ENCODE peak calls at places on chromosomes 13 and 19, in four cellular contexts. Y, U, R and L are unnamed samples.
A peak's percentile ranks its signal among the peaks of the same experiment; 100 is the strongest.

GRCh38 chr13:113919761-113920160 is 54.1 kb downstream of the C13orf46 start:
- DNase-seq in Y (no peak), R (no peak), U (no peak), L (no peak)

GRCh38 chr19:28831464-28831863 is 381.5 kb downstream of the UQCRFS1 start:
- DNase-seq in R (no peak), U (no peak), Y (no peak), L (no peak)

GRCh38 chr19:41997851-41998229 is 3.8 kb upstream of the ATP1A3 start:
- DNase-seq in R (no peak), U (no peak), Y (no peak), L (no peak)

GRCh38 chr13:31862828-31863227 is 123.5 kb downstream of the RXFP2 start:
- DNase-seq in U (no peak), R (no peak), Y (no peak), L (no peak)

GRCh38 chr13:113928701-113929627 is 44.9 kb downstream of the C13orf46 start:
- DNase-seq in R (no peak), Y (peak; percentile 92), U (no peak), L (no peak)

GRCh38 chr19:38070573-38070972 is 153.4 kb downstream of the DPF1 start:
- DNase-seq in R (no peak), U (peak; percentile 29), Y (no peak), L (peak; percentile 61)

GRCh38 chr13:98386632-98387031 is 190.3 kb downstream of the STK24 start:
- DNase-seq in R (no peak), U (no peak), Y (no peak), L (no peak)

GRCh38 chr13:76976488-76976887 is 15.4 kb upstream of the CLN5 start:
- DNase-seq in U (peak; percentile 36), Y (no peak), R (peak; percentile 34), L (no peak)

GRCh38 chr13:106650690-106651205 is 82.8 kb upstream of the ARGLU1 start:
- DNase-seq in R (no peak), Y (no peak), U (no peak), L (no peak)

GRCh38 chr19:2546128-2547032 is 70.5 kb downstream of the GADD45B start:
- DNase-seq in U (peak; percentile 62), Y (peak; percentile 94), R (no peak), L (no peak)

GRCh38 chr19:4057913-4058695 is 8.6 kb downstream of the ZBTB7A start:
- DNase-seq in R (no peak), U (peak; percentile 80), Y (peak; percentile 94), L (peak; percentile 19)

GRCh38 chr19:2081873-2082810 is 14.0 kb downstream of the MOB3A start:
- DNase-seq in U (no peak), R (peak; percentile 62), Y (no peak), L (no peak)

GRCh38 chr19:23118400-23118799 is 1.6 kb downstream of the ZNF730 start:
- DNase-seq in R (no peak), U (no peak), Y (no peak), L (no peak)

GRCh38 chr19:41795031-41795461 is 1.3 kb upstream of the CEACAM3 start:
- DNase-seq in U (peak; percentile 51), R (peak; percentile 58), Y (peak; percentile 59), L (no peak)

GRCh38 chr13:48234652-48235099 is 1.7 kb downstream of the ITM2B start:
- DNase-seq in R (no peak), Y (no peak), U (no peak), L (no peak)

GRCh38 chr13:76948139-76948538 is at the start of gene ACOD1:
- DNase-seq in Y (no peak), R (no peak), U (no peak), L (no peak)

GRCh38 chr19:56683119-56683518 is 11.6 kb upstream of the ZNF835 start:
- DNase-seq in U (no peak), R (no peak), Y (no peak), L (no peak)

GRCh38 chr13:113421673-113422270 is 31.5 kb downstream of the ADPRHL1 start:
- DNase-seq in U (no peak), Y (peak; percentile 72), R (no peak), L (no peak)

GRCh38 chr13:24328145-24328544 is 18.8 kb downstream of the C1QTNF9 start:
- DNase-seq in Y (no peak), U (no peak), R (no peak), L (no peak)

GRCh38 chr13:93146584-93147292 is 79.9 kb upstream of the GPC6 start:
- DNase-seq in Y (no peak), U (peak; percentile 93), R (no peak), L (peak; percentile 58)

GRCh38 chr19:14091086-14091884 is 734 bp upstream of the SAMD1 start:
- DNase-seq in R (peak; percentile 79), U (peak; percentile 41), Y (peak; percentile 77), L (no peak)

GRCh38 chr19:38543286-38543806 is 74.4 kb downstream of the MAP4K1 start:
- DNase-seq in R (no peak), Y (no peak), U (no peak), L (no peak)

GRCh38 chr13:107138987-107139386 is 571.0 kb upstream of the ARGLU1 start:
- DNase-seq in R (no peak), Y (no peak), U (no peak), L (no peak)

GRCh38 chr19:51326216-51327065 is 15.0 kb downstream of the IGLON5 start:
- DNase-seq in Y (no peak), U (no peak), R (no peak), L (no peak)

GRCh38 chr13:64446372-64446771 is 2783.8 kb downstream of the PCDH9 start:
- DNase-seq in Y (no peak), U (peak; percentile 5), R (no peak), L (peak; percentile 1)

GRCh38 chr19:58117841-58118575 is 20.0 kb upstream of the ZSCAN18 start:
- DNase-seq in R (no peak), Y (no peak), U (no peak), L (no peak)
- H3K4me3 ChIP-seq in R (no peak overlapping the region), Y (no peak overlapping the region), U (no peak overlapping the region), L (no peak overlapping the region)

GRCh38 chr19:6219147-6219525 is 60.6 kb downstream of the MLLT1 start:
- DNase-seq in R (no peak), Y (no peak), U (no peak), L (no peak)

GRCh38 chr19:6218497-6219146 is 61.2 kb downstream of the MLLT1 start:
- DNase-seq in U (peak; percentile 68), R (peak; percentile 72), Y (peak; percentile 91), L (no peak)

GRCh38 chr19:6220385-6221191 is 59.2 kb downstream of the MLLT1 start:
- DNase-seq in R (no peak), U (no peak), Y (no peak), L (no peak)

GRCh38 chr19:6221220-6221877 is 58.4 kb downstream of the MLLT1 start:
- DNase-seq in U (no peak), Y (no peak), R (no peak), L (no peak)

DNA sequence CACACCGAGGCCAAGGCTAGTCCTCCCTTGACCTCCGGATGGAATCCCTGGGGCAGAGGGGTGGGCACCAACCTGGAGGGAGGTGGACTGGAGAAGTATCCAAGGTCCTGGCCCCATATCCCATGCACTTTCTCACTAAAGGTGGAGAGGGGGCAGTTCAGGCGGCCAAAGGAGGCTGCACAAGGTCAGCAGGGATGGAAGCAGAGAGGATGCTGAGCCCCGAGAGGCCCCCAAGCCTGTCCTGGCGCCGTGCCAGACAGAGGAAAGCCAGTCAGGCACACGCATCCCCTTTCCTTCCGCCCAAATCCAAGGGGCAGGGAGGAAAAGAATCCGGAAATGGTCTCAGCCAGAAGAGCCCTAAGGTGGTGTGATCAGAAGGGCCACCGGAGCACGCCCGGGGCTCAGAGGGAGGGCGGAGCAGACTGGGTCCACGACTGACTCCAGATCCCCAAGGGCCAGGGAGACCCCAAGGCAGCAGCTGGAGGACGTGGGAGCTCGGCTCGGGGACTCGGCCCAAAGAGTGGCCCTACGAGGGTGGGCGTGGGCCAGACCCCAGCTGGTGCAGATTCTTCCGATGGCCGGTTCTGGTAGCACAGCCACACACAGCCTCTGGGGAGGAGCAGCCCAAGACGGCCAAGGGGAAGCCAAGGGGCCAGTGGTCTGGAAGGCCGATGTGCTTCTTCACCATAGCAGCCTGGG is 60.0 kb downstream of the MLLT1 start:
- DNase-seq in Y (peak; percentile 46), U (no peak), R (no peak), L (no peak)
- H3K4me3 ChIP-seq in Y (no peak overlapping the region), U (no peak overlapping the region), R (no peak overlapping the region), L (no peak overlapping the region)

DNA sequence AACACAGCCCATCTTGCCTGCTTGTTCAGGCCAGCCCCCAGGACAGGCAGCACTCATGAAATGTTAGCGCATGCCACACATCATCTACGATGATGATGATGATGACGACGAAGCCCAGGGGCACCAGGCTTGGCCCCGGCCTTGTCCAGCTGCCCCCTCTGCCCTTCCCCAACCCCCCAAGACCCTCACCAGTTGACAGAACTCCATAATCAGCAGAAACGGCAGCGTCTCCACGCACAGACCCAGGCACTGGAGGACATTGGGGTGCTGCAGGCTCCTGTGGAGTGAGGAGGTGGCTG is 9.0 kb downstream of the LMTK3 start:
- DNase-seq in Y (peak; percentile 42), R (no peak), U (no peak), L (no peak)
- H3K4me3 ChIP-seq in Y (no peak overlapping the region), R (no peak overlapping the region), U (no peak overlapping the region), L (peak overlapping the region; percentile 40)

DNA sequence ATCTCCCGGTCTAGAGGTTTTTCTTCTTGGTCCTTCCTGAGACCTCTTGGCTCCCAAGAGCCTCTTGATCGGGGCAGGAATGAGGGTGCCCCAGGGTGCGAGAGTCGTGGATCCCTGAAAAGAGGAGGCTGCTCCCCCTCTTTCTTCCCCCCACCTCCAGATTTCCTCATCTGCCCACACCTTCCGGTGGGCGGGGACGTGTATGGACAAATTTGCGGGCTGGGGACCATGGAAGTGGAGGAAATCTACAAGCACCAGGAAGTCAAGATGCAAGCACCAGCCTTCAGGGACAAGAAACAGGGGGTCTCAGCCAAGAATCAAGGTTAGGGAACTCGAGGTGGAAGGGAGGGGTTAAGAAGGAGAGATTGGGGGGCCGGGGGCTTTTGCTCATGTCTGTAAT is at the start of gene MCEMP1:
- DNase-seq in R (no peak), Y (no peak), U (no peak), L (no peak)
- H3K4me3 ChIP-seq in R (no peak within 1 kb of the TSS), Y (no peak within 1 kb of the TSS), U (no peak within 1 kb of the TSS), L (no peak within 1 kb of the TSS)

DNA sequence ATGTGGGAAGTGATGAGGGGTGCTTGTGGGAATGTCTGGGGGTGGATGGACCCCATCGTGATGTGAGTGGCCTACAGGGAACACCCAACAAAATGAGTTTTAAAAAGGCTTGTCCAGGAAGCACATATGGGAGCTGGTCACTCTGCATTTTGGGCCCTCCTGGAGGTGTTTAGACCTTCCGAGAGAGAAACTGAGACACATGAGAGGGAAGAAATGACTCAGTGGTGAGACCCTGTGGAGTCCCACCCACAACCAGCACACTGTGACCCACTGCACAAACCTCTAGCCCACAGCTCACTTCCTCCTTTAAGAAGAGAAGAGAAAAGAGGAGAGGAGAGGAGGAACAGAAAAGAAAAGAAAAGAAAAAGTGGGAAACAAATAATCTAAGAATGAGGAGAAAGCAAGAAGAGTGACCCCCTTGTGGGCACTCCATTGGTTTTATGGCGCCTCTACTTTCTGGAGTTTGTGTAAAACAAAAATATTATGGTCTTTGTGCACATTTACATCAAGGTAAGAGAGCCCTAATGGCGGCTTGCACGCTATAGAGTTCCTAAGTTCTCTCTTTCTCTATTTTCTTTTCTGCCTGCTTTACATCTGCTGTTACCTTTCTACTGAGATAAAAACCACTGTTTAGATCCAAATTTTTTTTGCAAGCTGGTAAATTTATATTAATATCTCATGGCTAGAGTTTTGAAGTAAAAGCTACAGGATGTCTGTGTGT is 13.3 kb upstream of the LILRB1 start:
- DNase-seq in R (no peak), Y (no peak), U (no peak), L (no peak)
- H3K4me3 ChIP-seq in R (no peak overlapping the region), Y (no peak overlapping the region), U (no peak overlapping the region), L (no peak overlapping the region)